ENCODE peak calls at places on chromosomes 2 and 18, in five cellular contexts. M is breast epithelium, D is GM12878, Z is GM23338, A is HCT116. S is an unnamed sample.

GRCh38 chr2:236711440-236711839 is 141.8 kb downstream of the ACKR3 start:
- DNase-seq in M (no peak), D (no peak), A (no peak), Z (no peak), S (no peak)

GRCh38 chr18:12017079-12017478 is 35.8 kb downstream of the IMPA2 start:
- DNase-seq in M (no peak), Z (no peak), A (no peak), D (no peak), S (no peak)

GRCh38 chr2:176449852-176450251 is 180.6 kb downstream of the MTX2 start:
- DNase-seq in Z (peak; percentile 97), D (no peak), M (no peak), A (no peak), S (no peak)

GRCh38 chr2:141021611-141022010 is 1109.2 kb downstream of the LRP1B start:
- DNase-seq in M (no peak), Z (no peak), A (no peak), D (no peak), S (no peak)

GRCh38 chr2:64542071-64543005 is 18.2 kb downstream of the AFTPH start:
- DNase-seq in M (no peak), Z (no peak), D (no peak), A (no peak), S (no peak)

GRCh38 chr2:62197609-62198236 is 1.8 kb downstream of the B3GNT2 start:
- DNase-seq in Z (peak; percentile 72), M (no peak), D (no peak), A (no peak), S (no peak)

GRCh38 chr18:63249781-63250180 is 69.8 kb downstream of the BCL2 start:
- DNase-seq in A (no peak), D (no peak), Z (no peak), M (no peak), S (no peak)

GRCh38 chr2:46296840-46297545 is at the start of gene EPAS1:
- DNase-seq in D (peak; percentile 8), A (no peak), Z (peak; percentile 92), M (peak; percentile 90), S (peak; percentile 96)

GRCh38 chr2:5285891-5286290 is 406.3 kb upstream of the SOX11 start:
- DNase-seq in M (no peak), D (no peak), A (no peak), Z (no peak), S (no peak)

GRCh38 chr2:15668611-15669305 is 77.1 kb downstream of the DDX1 start:
- DNase-seq in Z (no peak), D (no peak), A (no peak), M (no peak), S (no peak)

GRCh38 chr2:237244976-237245646 is 159.4 kb downstream of the COPS8 start:
- DNase-seq in M (no peak), A (no peak), Z (no peak), D (no peak), S (no peak)

GRCh38 chr2:38376346-38376682 is 759 bp downstream of the ATL2 start:
- DNase-seq in M (peak; percentile 64), A (peak; percentile 53), Z (no peak), D (peak; percentile 31), S (no peak)
- H3K4me1 ChIP-seq in M (peaks cover 17% of the 10 kb centered on the region), A (peaks cover 16% of the 10 kb centered on the region), Z (peaks cover 30% of the 10 kb centered on the region), D (no peaks in the 10 kb centered on the region), S (peaks cover 56% of the 10 kb centered on the region)

GRCh38 chr2:220219371-220219770 is 591.9 kb downstream of the SLC4A3 start:
- DNase-seq in Z (no peak), A (no peak), M (peak; percentile 37), D (no peak), S (no peak)
- H3K27ac ChIP-seq in Z (no peak overlapping the region), A (no peak overlapping the region), M (no peak overlapping the region), D (no peak overlapping the region), S (no peak overlapping the region)

GRCh38 chr18:42931501-42931900 is 184.0 kb downstream of the RIT2 start:
- DNase-seq in M (no peak), A (no peak), Z (no peak), D (no peak), S (no peak)
- TF ChIP-seq POLR2AphosphoS5 in M (no peak), A (no peak), Z (no peak), D (no peak), S (peak; percentile 20)

GRCh38 chr18:8720141-8720540 is 14.8 kb downstream of the MTCL1 start:
- DNase-seq in D (no peak), A (no peak), M (no peak), Z (no peak), S (no peak)
- H3K4me1 ChIP-seq in D (no peaks in the 10 kb centered on the region), A (peaks cover 19% of the 10 kb centered on the region), M (no peaks in the 10 kb centered on the region), Z (peaks cover 64% of the 10 kb centered on the region), S (no peaks in the 10 kb centered on the region)

S was measured in vagina.